ENCODE peak calls at places on chromosomes 3 and 15, in ten cellular contexts. C, D, Q, Z, U, W, J, G, X and A are unnamed samples.

GRCh38 chr15:67114846-67115521 is 49.6 kb downstream of the SMAD3 start:
- DNase-seq in C (no peak), D (no peak), Q (no peak), Z (no peak), U (no peak), W (no peak), J (no peak), G (no peak), X (no peak), A (no peak)

GRCh38 chr3:159451067-159451466 is 537.6 kb upstream of the IL12A start:
- DNase-seq in C (no peak), D (no peak), Q (no peak), Z (no peak), U (no peak), W (no peak), J (no peak), G (no peak), X (no peak), A (no peak)

GRCh38 chr15:74908635-74909034 is 2.0 kb upstream of the FAM219B start:
- DNase-seq in C (no peak), D (no peak), Q (no peak), Z (no peak), U (no peak), W (no peak), J (no peak), G (no peak), X (no peak), A (no peak)

GRCh38 chr3:46990573-46991374 is 11.3 kb downstream of the NBEAL2 start:
- DNase-seq in C (no peak), D (peak), Q (peak), Z (no peak), U (no peak), W (no peak), J (no peak), G (no peak), X (peak), A (no peak)

GRCh38 chr3:149330609-149331008 is 2.8 kb downstream of the TM4SF18 start:
- DNase-seq in C (no peak), D (no peak), Q (no peak), Z (no peak), U (no peak), W (peak), J (no peak), G (no peak), X (no peak), A (no peak)

GRCh38 chr15:85742186-85742751 is 52.5 kb downstream of the KLHL25 start:
- DNase-seq in C (no peak), D (no peak), Q (peak), Z (peak), U (no peak), W (no peak), J (peak), G (no peak), X (no peak), A (no peak)

GRCh38 chr15:99447497-99448371 is 118.0 kb upstream of the MEF2A start:
- DNase-seq in C (no peak), D (no peak), Q (no peak), Z (no peak), U (peak), W (no peak), J (no peak), G (no peak), X (no peak), A (no peak)

GRCh38 chr15:50024183-50024795 is 94.7 kb downstream of the ATP8B4 start:
- DNase-seq in C (no peak), D (no peak), Q (no peak), Z (no peak), U (no peak), W (no peak), J (no peak), G (no peak), X (no peak), A (no peak)

GRCh38 chr15:67840747-67841634 is 1.1 kb upstream of the RNU6-1 start:
- DNase-seq in C (peak), D (no peak), Q (peak), Z (peak), U (no peak), W (no peak), J (no peak), G (no peak), X (no peak), A (peak)

GRCh38 chr3:9308298-9308990 is 54.4 kb upstream of the THUMPD3 start:
- DNase-seq in C (no peak), D (no peak), Q (no peak), Z (no peak), U (no peak), W (no peak), J (no peak), G (no peak), X (no peak), A (no peak)

GRCh38 chr15:70149667-70150404 is 52.1 kb upstream of the TLE3 start:
- DNase-seq in C (no peak), D (no peak), Q (no peak), Z (no peak), U (no peak), W (no peak), J (no peak), G (no peak), X (no peak), A (no peak)

GRCh38 chr3:23094890-23095462 is 108.2 kb upstream of the UBE2E2 start:
- DNase-seq in C (no peak), D (no peak), Q (no peak), Z (peak), U (no peak), W (peak), J (no peak), G (peak), X (no peak), A (no peak)

GRCh38 chr3:69770219-69770618 is 31.0 kb downstream of the MITF start:
- DNase-seq in C (no peak), D (no peak), Q (no peak), Z (no peak), U (no peak), W (peak), J (no peak), G (peak), X (no peak), A (no peak)

GRCh38 chr15:69508659-69509058 is 56.0 kb downstream of the RPLP1 start:
- DNase-seq in C (no peak), D (no peak), Q (no peak), Z (peak), U (no peak), W (no peak), J (no peak), G (no peak), X (no peak), A (no peak)

GRCh38 chr3:4290272-4290893 is 12.8 kb upstream of the SETMAR start:
- DNase-seq in C (no peak), D (peak), Q (peak), Z (no peak), U (peak), W (peak), J (no peak), G (no peak), X (no peak), A (peak)

GRCh38 chr3:182682263-182683229 is 110.8 kb upstream of the ATP11B start:
- DNase-seq in C (peak), D (peak), Q (no peak), Z (no peak), U (peak), W (peak), J (no peak), G (no peak), X (peak), A (peak)

GRCh38 chr15:98823012-98823458 is 174.7 kb downstream of the IGF1R start:
- DNase-seq in C (no peak), D (no peak), Q (no peak), Z (peak), U (no peak), W (peak), J (no peak), G (peak), X (peak), A (no peak)

GRCh38 chr3:172591876-172592771 is 68.9 kb upstream of the TNFSF10 start:
- DNase-seq in C (no peak), D (peak), Q (no peak), Z (no peak), U (no peak), W (no peak), J (no peak), G (peak), X (peak), A (no peak)

GRCh38 chr3:152399374-152399773 is 130.6 kb downstream of the MBNL1 start:
- DNase-seq in C (no peak), D (no peak), Q (no peak), Z (no peak), U (no peak), W (no peak), J (no peak), G (no peak), X (no peak), A (no peak)

GRCh38 chr15:94769089-94769488 is 537.7 kb downstream of the MCTP2 start:
- DNase-seq in C (no peak), D (no peak), Q (no peak), Z (no peak), U (no peak), W (no peak), J (no peak), G (no peak), X (no peak), A (no peak)

GRCh38 chr3:178916223-178916622 is 155.4 kb downstream of the ZMAT3 start:
- DNase-seq in C (no peak), D (no peak), Q (no peak), Z (no peak), U (no peak), W (no peak), J (no peak), G (no peak), X (no peak), A (no peak)

GRCh38 chr3:189324538-189325138 is 152.9 kb downstream of the TPRG1 start:
- DNase-seq in C (no peak), D (peak), Q (peak), Z (no peak), U (no peak), W (peak), J (no peak), G (peak), X (peak), A (no peak)

GRCh38 chr3:140942221-140943104 is 827 bp downstream of the SLC25A36 start:
- DNase-seq in C (peak), D (peak), Q (peak), Z (peak), U (peak), W (peak), J (peak), G (no peak), X (no peak), A (peak)